ENCODE peak calls at places on chromosomes 1 and 21, in four cellular contexts. C, V, H and Y are unnamed samples.

GRCh38 chr21:34962586-34963222 is 86.4 kb downstream of the RUNX1 start:
- DNase-seq in C (no peak), H (no peak), V (no peak), Y (no peak)

GRCh38 chr1:194466706-194467105 is 1280.3 kb upstream of the B3GALT2 start:
- DNase-seq in H (no peak), C (no peak), V (no peak), Y (no peak)

GRCh38 chr1:42013881-42014470 is 95.3 kb upstream of the HIVEP3 start:
- DNase-seq in H (no peak), V (no peak), C (peak), Y (peak)

GRCh38 chr1:90713741-90714509 is 3.2 kb downstream of the BARHL2 start:
- DNase-seq in V (no peak), C (no peak), H (no peak), Y (no peak)

GRCh38 chr1:41810446-41810845 is 108.3 kb downstream of the HIVEP3 start:
- DNase-seq in C (peak), V (no peak), H (no peak), Y (no peak)

GRCh38 chr21:45114072-45114471 is 39.7 kb downstream of the ADARB1 start:
- DNase-seq in C (no peak), H (no peak), V (no peak), Y (no peak)

GRCh38 chr1:22452401-22452963 is 831 bp downstream of the ZBTB40 start:
- DNase-seq in V (peak), C (peak), H (no peak), Y (peak)

GRCh38 chr1:18581420-18581880 is 49.2 kb upstream of the PAX7 start:
- DNase-seq in C (peak), H (no peak), V (no peak), Y (peak)

GRCh38 chr1:32339363-32339978 is 3.4 kb upstream of the MARCKSL1 start:
- DNase-seq in V (no peak), H (no peak), C (peak), Y (no peak)

GRCh38 chr1:245173446-245174178 is 18.8 kb downstream of the KIF26B start:
- DNase-seq in H (no peak), C (peak), V (no peak), Y (no peak)

GRCh38 chr1:46039571-46040052 is 92.8 kb downstream of the PIK3R3 start:
- DNase-seq in C (peak), H (no peak), V (no peak), Y (no peak)

GRCh38 chr1:46041551-46041950 is 90.9 kb downstream of the PIK3R3 start:
- DNase-seq in V (no peak), H (no peak), C (no peak), Y (no peak)

GRCh38 chr1:46034601-46035516 is 97.6 kb downstream of the PIK3R3 start:
- DNase-seq in V (no peak), H (no peak), C (no peak), Y (peak)

GRCh38 chr1:46037597-46037936 is 94.9 kb downstream of the PIK3R3 start:
- DNase-seq in C (no peak), V (no peak), H (no peak), Y (no peak)

GRCh38 chr1:46036894-46037596 is 95.4 kb downstream of the PIK3R3 start:
- DNase-seq in C (peak), V (peak), H (peak), Y (peak)
- H3K27ac ChIP-seq in C (no peak), V (peak), H (no peak), Y (no peak)

GRCh38 chr1:1348420-1349255 is 580 bp downstream of the DVL1 start:
- DNase-seq in C (peak), H (no peak), V (no peak), Y (no peak)
- H3K27ac ChIP-seq in C (peak), H (peak), V (peak), Y (peak)

DNA sequence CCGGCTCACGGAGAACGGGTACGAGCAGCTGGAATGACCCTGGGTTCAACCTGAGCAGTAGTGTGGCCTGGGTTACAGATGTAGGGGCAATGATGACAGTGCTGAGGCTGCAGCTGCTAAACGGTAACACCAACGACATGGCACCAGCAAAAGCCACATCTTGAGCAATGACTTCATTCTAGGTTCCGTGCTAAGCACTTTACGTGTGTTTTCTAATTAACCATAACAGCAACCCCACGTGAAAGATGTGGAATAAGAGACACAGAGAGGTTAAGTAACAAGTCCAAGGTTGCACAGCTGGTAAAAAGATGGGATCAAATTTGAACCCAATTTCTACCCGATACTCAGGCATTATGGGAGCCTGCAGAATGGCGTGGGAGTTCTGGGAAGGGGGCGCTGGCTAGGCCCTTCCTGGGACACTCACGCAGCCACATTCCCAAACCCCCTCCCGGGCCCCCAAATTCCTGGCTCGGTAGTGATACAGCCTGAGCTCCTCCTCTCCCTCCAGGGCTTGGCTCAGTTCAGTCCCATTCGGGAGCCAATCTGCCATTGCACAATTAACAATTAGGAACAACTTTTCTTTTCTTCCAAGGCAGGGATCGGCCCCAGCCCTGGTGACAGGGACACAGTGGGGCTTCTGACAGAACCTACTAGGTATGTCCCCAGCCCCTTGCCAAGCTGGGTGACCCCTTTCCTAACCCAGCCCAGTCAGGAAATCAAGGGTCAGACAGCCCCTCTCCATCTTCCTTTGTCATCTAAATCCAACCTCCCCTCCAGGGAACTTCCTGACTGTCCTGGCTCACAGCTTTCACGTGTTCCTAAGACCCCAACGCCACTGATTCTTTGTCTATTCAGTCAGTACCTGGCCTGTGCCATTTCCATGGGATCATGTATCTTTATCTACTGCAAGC is 23.9 kb upstream of the ECE1 start:
- DNase-seq in C (peak), V (peak), H (no peak), Y (no peak)
- H3K27ac ChIP-seq in C (peak), V (peak), H (peak), Y (peak)

GRCh38 chr21:42321231-42321630 is 6.0 kb upstream of the TFF3 start:
- DNase-seq in C (no peak), H (no peak), V (no peak), Y (no peak)
- H3K27ac ChIP-seq in C (no peak), H (no peak), V (no peak), Y (no peak)

DNA sequence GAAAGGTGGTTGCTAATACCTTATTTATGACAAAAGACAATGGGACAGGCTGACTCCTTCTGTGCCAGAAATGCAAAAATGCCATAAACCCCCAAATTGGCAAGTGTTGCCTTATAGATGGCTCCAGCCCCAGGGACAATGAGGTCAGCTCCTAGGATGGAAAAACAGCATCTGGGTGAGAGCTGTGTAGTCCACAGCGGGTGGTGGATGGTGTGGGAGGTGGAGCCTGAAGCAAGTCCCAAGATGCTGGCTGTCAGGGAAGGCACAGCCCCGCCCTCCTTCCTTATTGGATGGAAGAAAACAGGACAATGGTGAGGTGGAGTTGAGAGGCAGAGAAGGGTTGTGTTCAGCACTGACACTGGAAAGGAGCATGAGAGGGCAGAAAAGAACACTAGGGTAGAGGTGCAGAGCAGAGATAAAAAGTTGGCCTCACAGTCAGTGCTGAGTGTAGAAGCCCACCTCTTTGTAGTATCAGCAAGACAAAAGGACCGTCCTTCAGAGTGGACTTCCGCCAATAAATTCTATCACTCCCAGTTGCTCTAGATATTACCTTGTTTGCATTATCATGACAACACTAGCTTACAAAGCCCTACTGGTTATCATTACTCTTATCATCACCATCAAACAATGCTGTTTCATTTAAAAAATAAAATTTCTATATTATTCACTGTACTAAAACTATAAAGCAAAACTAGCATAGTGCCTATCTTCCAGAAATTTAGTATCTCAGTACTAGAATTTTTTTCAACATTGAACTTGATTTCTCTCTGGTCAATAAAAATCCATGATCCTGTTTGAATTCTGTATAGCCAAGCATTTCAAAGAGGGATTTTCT is 3.7 kb upstream of the SDE2 start:
- DNase-seq in V (peak), H (no peak), C (peak), Y (no peak)
- H3K27ac ChIP-seq in V (peak), H (peak), C (peak), Y (peak)

DNA sequence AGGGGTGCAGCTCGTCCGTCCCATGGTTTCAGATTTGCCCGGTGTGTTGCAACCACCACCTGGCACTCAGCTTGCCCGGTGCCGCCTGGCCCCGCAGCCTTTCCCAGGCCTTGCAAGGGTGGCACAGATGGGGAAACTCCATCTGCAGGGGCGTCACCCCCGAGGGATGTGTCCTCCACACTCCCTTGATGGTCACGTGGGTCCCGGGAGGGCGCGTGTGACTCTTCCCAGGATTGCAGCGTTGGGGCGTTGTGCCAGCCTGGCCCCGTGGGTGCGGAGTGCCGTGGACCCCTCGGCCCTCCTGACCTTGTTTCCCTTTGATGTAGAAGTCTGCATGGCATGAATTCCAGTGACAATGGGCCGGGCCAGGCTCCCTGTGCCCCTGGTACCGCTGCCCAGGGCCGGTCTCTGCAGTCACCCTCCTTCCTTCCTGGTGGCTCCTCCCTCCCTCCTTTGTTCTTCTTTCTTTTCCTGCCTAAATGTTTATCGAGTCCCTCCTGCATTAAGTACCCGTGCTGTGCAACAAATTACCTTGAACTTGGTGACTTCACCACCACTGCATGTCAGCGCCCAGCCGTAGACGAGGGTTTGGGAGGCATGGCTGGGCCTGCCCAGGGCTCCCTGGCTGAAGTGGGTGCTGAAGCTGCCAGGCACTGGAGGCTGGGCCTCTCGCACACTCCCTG is 22.9 kb downstream of the RRP1 start:
- DNase-seq in C (no peak), H (no peak), V (no peak), Y (no peak)
- H3K27ac ChIP-seq in C (no peak), H (peak), V (no peak), Y (no peak)

GRCh38 chr1:89405275-89405929 is 41.5 kb downstream of the GBP6 start:
- DNase-seq in C (no peak), V (no peak), H (no peak), Y (no peak)
- H3K27ac ChIP-seq in C (no peak), V (no peak), H (no peak), Y (no peak)

DNA sequence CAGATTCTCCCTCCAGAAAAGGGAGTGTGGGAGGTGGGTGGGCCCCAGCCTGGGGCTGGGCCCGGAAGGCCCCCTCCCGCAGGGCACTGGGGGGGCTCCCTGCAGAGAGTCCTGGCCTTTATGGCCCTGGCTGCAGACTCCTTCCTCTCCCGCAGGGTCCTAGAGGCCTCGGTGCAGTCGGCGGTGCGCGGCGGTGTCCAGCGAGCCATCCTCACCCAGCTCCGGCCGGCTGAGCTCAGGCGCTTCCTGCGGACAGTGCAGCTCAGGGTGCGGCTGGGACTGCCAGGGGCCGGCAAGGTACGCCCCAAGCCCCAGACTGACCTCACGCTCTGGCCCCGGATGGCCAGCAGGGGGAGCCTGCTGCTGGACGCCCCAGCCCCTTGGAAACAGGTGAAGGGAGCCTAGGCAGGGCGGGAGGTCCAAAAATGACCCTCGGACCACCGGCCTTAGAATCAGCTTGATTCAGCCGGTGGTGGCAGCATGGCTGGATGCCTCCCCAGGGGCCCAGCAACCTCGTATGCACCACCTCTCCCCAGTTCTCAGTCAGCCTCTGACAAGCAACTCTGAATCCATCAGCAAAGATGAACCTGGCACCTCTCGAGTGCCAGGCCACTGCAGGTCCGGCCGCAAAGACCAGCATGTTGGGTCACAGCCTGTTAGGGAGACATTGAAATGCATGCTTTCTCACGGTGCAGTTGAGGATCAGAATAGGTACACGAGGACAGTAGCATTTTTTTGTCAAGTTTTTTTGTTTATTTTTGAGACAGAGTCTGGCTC is 20.6 kb downstream of the MTHFR start:
- DNase-seq in V (peak), C (peak), H (no peak), Y (peak)
- H3K27ac ChIP-seq in V (peak), C (no peak), H (peak), Y (peak)

DNA sequence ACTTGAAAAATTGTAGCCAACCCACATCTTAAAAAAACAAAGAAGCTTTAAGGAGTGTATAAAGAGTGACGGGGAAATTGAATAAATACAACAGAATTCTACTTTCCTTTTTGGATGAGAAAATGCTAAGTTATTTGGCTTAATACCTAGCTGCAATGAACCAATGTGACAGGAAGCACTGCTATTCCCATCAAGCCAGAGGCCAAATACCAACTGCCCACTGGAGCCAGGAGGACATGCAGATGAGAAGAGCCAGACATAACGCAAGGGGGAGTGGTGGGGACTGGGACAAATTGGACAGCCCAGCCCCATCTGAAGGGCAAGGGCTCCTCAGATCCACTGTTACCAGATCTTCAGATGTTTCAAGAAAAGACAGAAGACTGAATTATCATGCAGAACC is 25.7 kb downstream of the DNAJC11 start:
- DNase-seq in C (no peak), V (no peak), H (no peak), Y (no peak)
- H3K27ac ChIP-seq in C (no peak), V (peak), H (no peak), Y (no peak)